ENCODE peak calls at places on chromosomes 2 and 18, in four cellular contexts. F, I, W and H are unnamed samples. For H3K4me1, the result is how much of the 10 kb centered on the place peaks cover.

GRCh38 chr2:134234535-134234934 is 19.3 kb upstream of the MGAT5 start:
- DNase-seq in W (no peak), F (no peak), I (peak), H (no peak)

GRCh38 chr2:27446057-27446456 is 3.9 kb downstream of the KRTCAP3 start:
- DNase-seq in F (no peak), I (peak), W (peak), H (peak)

GRCh38 chr2:7419814-7420213 is 502.6 kb downstream of the RNF144A start:
- DNase-seq in I (no peak), W (no peak), F (no peak), H (no peak)

GRCh38 chr2:3117650-3118216 is 259.9 kb downstream of the EIPR1 start:
- DNase-seq in F (peak), W (peak), I (no peak), H (peak)

GRCh38 chr2:191656389-191656788 is 21.5 kb upstream of the NABP1 start:
- DNase-seq in W (no peak), F (no peak), I (peak), H (no peak)

GRCh38 chr2:56026828-56027227 is 103.2 kb upstream of the EFEMP1 start:
- DNase-seq in I (no peak), W (no peak), F (no peak), H (no peak)

GRCh38 chr2:175605989-175606841 is 395.9 kb downstream of the LNPK start:
- DNase-seq in W (no peak), F (peak), I (no peak), H (no peak)

GRCh38 chr2:224122542-224122941 is 83.5 kb upstream of the SERPINE2 start:
- DNase-seq in W (no peak), I (no peak), F (no peak), H (no peak)

GRCh38 chr2:235106874-235107639 is 155.2 kb downstream of the SH3BP4 start:
- DNase-seq in W (peak), I (peak), F (peak), H (no peak)

GRCh38 chr2:120466704-120467054 is 120.7 kb downstream of the INHBB start:
- DNase-seq in F (no peak), I (no peak), W (no peak), H (no peak)

GRCh38 chr2:206452750-206453149 is 9.4 kb downstream of the ADAM23 start:
- DNase-seq in F (no peak), I (no peak), W (no peak), H (no peak)

GRCh38 chr18:13131241-13131640 is 87.3 kb upstream of the LDLRAD4 start:
- DNase-seq in I (no peak), F (no peak), W (no peak), H (no peak)

GRCh38 chr2:181953773-181954537 is 31.7 kb upstream of the PPP1R1C start:
- DNase-seq in W (peak), I (no peak), F (peak), H (peak)

GRCh38 chr2:949384-949893 is 1.2 kb upstream of the SNTG2 start:
- DNase-seq in W (no peak), F (peak), I (no peak), H (no peak)

GRCh38 chr2:85755122-85756027 is 1.6 kb downstream of the ATOH8 start:
- DNase-seq in W (no peak), F (no peak), I (no peak), H (peak)

GRCh38 chr18:54415086-54415485 is 57.4 kb downstream of the C18orf54 start:
- DNase-seq in F (no peak), W (no peak), I (no peak), H (no peak)

GRCh38 chr2:126850951-126851350 is 47.7 kb upstream of the TEX51 start:
- DNase-seq in W (no peak), I (no peak), F (no peak), H (no peak)

GRCh38 chr2:237968048-237968862 is 1.4 kb downstream of the UBE2F start:
- DNase-seq in I (peak), F (peak), W (no peak), H (no peak)

GRCh38 chr18:37383036-37383788 is 182.4 kb downstream of the CELF4 start:
- DNase-seq in F (peak), I (no peak), W (no peak), H (no peak)

GRCh38 chr18:26458526-26459232 is 89.7 kb downstream of the KCTD1 start:
- DNase-seq in W (no peak), F (no peak), I (no peak), H (no peak)

GRCh38 chr2:101999122-101999789 is 7.5 kb downstream of the IL1R2 start:
- DNase-seq in I (peak), F (no peak), W (peak), H (no peak)

GRCh38 chr18:24011095-24011917 is 3.2 kb upstream of the TTC39C start:
- DNase-seq in I (no peak), F (no peak), W (peak), H (no peak)

GRCh38 chr2:20073462-20073861 is 22.0 kb upstream of the LAPTM4A start:
- DNase-seq in F (no peak), I (no peak), W (no peak), H (no peak)

GRCh38 chr2:167783266-167784070 is 463.9 kb downstream of the STK39 start:
- DNase-seq in W (no peak), F (peak), I (no peak), H (peak)

GRCh38 chr18:31410716-31411483 is 34.3 kb downstream of the DSG4 start:
- DNase-seq in W (no peak), F (peak), I (no peak), H (peak)

GRCh38 chr2:220966636-220967035 is 605.5 kb downstream of the EPHA4 start:
- DNase-seq in W (no peak), F (no peak), I (peak), H (no peak)

GRCh38 chr2:38266382-38267051 is 110.6 kb downstream of the ATL2 start:
- DNase-seq in I (peak), F (no peak), W (no peak), H (no peak)

GRCh38 chr2:207724113-207724512 is 12.7 kb downstream of the CCNYL1 start:
- DNase-seq in F (no peak), W (no peak), I (no peak), H (no peak)

GRCh38 chr2:70443078-70443465 is 110.6 kb downstream of the TGFA start:
- DNase-seq in F (no peak), I (no peak), W (no peak), H (no peak)

GRCh38 chr2:207014424-207014823 is 75.1 kb downstream of the CPO start:
- DNase-seq in W (no peak), F (no peak), I (no peak), H (no peak)

GRCh38 chr18:10912790-10913560 is 236.4 kb downstream of the PIEZO2 start:
- DNase-seq in F (no peak), W (no peak), I (no peak), H (no peak)

GRCh38 chr2:44944102-44944951 is 2.8 kb downstream of the SIX3 start:
- DNase-seq in W (no peak), F (peak), I (no peak), H (no peak)

DNA sequence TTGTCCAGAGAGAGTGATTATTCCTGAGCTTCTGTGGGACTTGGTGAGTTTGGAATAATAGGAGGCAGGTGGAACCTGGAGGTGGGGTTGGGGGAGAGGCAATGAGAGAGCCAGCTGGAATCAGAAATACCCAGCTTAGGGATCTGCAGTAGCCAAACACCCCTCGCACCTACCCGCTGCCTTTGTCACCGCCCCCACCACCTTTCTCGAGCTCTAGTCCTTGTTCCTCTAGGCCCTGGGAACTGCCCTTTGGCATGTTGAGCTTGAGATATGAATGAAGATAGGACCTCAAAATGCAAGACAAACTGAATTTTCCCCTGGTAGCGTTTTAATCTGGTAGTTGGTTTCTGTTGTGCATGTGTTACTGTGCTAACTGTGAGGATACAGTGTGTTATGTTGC is 242.9 kb downstream of the PTPRM start:
- DNase-seq in F (no peak), W (no peak), I (no peak), H (no peak)
- H3K4me1 ChIP-seq in F (under half), W (under half), I (under half), H (under half)

DNA sequence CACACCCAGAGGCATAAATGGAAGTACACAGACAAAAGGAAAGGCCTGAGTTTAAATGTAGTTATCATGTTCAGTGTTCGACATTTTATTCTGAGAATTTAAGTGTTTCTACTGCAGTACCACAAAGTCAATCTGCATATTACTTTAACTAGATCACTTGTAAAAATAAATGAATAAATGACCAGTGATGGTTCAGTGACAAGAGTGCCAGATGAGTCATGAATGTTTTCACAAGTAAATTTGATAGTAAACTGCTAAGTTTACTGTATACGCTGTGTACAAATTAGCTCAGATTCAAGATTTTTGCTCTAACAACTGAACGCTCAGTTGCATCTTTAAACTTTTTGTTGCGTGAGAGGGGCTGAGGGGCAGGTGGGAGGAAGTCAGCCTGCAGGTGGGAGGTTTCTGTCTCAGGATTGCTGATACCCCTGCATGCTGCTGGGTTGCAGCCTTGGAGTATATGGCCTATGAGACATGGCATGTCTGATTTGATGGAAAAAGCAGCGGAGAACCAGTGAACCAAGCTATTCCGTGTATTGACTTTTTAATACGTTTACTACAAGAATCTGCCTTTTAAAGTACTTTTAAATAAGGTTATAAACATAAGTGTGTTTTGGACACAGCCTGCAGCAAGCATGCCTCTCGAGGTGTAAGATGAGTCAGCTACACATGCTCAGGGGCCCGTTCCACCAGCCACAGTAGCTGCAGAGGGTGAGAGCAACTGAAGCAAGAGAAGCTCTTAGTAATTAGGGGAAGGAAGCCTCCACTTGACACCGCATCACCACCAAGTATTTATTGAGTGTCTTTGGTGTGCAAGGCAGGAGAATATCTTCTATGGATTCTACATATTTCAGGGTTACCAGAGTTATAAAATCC is 245.1 kb downstream of the NEDD4L start:
- DNase-seq in I (peak), W (no peak), F (no peak), H (no peak)
- TF ChIP-seq CTCF in I (no peak), W (no peak), F (no peak), H (no peak)

GRCh38 chr2:9335322-9335754 is 88.0 kb downstream of the ITGB1BP1 start:
- DNase-seq in I (no peak), W (peak), F (no peak), H (no peak)
- H3K4me1 ChIP-seq in I (half or more), W (under half), F (under half), H (under half)

GRCh38 chr2:171913517-171913916 is 8.7 kb upstream of the HAT1 start:
- DNase-seq in W (no peak), F (no peak), I (no peak), H (no peak)
- TF ChIP-seq CTCF in W (no peak), F (no peak), I (no peak), H (no peak)

GRCh38 chr18:3599861-3600260 is 149.9 kb downstream of the TGIF1 start:
- DNase-seq in I (no peak), W (no peak), F (no peak), H (no peak)
- H3K4me1 ChIP-seq in I (half or more), W (under half), F (under half), H (under half)